ENCODE peak calls at places on chromosomes 5 and 9, in six cellular contexts. J, M, B, W, L and Z are unnamed samples. For H3K79me1, the result is how much of the 10 kb centered on the place peaks cover.

GRCh38 chr5:94157704-94158608 is 416.6 kb upstream of the POU5F2 start:
- DNase-seq in J (no peak), W (no peak), B (peak), M (no peak), L (no peak), Z (peak)

GRCh38 chr9:95641591-95641990 is 124.8 kb upstream of the PTCH1 start:
- DNase-seq in B (no peak), M (no peak), L (no peak), J (no peak), W (no peak), Z (no peak)

GRCh38 chr5:141234109-141234508 is 11.0 kb downstream of the PCDHB14 start:
- DNase-seq in B (peak), L (no peak), J (no peak), W (peak), M (no peak), Z (no peak)

GRCh38 chr5:115749016-115749415 is 67.4 kb downstream of the CDO1 start:
- DNase-seq in L (no peak), B (no peak), M (no peak), J (peak), W (no peak), Z (no peak)

GRCh38 chr5:112787261-112787660 is 49.6 kb downstream of the APC start:
- DNase-seq in B (peak), W (no peak), L (no peak), M (no peak), J (peak), Z (peak)

GRCh38 chr5:137216976-137217598 is 282.0 kb downstream of the SPOCK1 start:
- DNase-seq in J (no peak), M (no peak), B (no peak), L (no peak), W (no peak), Z (no peak)

GRCh38 chr5:1494780-1495524 is 28.8 kb downstream of the LPCAT1 start:
- DNase-seq in W (no peak), B (no peak), J (peak), L (no peak), M (no peak), Z (no peak)

GRCh38 chr9:82148849-82149544 is 160.4 kb downstream of the SPATA31D1 start:
- DNase-seq in L (no peak), J (no peak), M (no peak), B (peak), W (no peak), Z (peak)

GRCh38 chr9:129608561-129609481 is 12.1 kb downstream of the C9orf50 start:
- DNase-seq in B (no peak), J (peak), W (no peak), L (no peak), M (no peak), Z (no peak)
- H3K79me1 ChIP-seq in B (under half), J (under half), W (under half), L (under half), M (under half), Z (under half)

GRCh38 chr5:168527756-168528295 is 1.3 kb upstream of the FBLL1 start:
- DNase-seq in B (no peak), M (no peak), L (no peak), W (no peak), J (no peak), Z (no peak)

GRCh38 chr5:168531191-168531590 is 2.1 kb downstream of the FBLL1 start:
- DNase-seq in W (no peak), B (no peak), M (no peak), J (peak), L (no peak), Z (no peak)

GRCh38 chr5:168529361-168530234 is 493 bp downstream of the FBLL1 start:
- DNase-seq in B (no peak), L (no peak), M (peak), J (peak), W (peak), Z (peak)

GRCh38 chr5:168530751-168531150 is 1.6 kb downstream of the FBLL1 start:
- DNase-seq in B (peak), J (no peak), L (no peak), M (no peak), W (no peak), Z (no peak)

DNA sequence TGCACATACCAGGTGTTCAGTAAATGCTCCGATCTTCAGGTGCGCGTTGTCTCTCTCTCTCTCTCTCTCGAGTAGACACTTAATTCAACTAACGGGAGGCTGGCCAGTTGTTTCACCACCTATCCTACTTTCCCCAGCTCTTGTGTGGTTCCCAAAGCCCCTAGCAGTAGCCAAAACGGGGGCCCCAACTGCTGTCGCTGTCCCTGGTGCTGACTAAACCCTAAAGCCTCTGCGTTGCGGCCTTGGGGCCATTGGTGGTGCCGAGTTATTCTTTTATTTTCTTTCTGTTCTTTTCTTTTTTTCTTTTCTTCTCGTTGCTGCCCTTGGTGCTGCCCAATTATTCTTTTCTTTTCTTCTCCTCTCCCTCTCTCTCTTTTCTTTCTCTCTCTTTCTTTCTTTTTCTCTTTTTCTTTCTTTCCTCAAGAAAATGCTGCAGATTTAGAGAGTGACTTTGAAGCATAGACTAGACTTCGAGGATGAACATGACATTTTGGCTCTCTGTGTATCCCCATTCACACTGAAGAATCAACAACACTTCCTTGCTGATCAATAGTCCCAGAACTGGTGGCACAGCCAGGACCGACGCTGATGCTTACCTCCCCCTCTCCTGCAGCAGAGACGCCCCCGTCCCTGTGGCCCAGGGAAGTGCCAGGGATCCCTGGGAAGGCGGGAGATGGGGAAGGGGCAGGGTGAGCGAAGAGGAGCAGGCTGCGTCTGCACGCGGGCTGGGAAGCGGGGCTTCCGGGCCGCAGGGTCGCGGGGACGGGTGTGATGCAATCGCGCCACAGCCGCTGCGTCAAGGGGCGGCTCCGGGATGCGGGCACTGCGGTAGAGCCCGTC is at the start of gene FBLL1:
- DNase-seq in W (peak), M (peak), J (peak), L (no peak), B (peak), Z (peak)
- H3K4me3 ChIP-seq in W (no peak), M (peak), J (peak), L (peak), B (peak), Z (peak)

GRCh38 chr5:10839118-10839517 is 78.1 kb upstream of the DAP start:
- DNase-seq in J (no peak), M (no peak), L (no peak), W (no peak), B (no peak), Z (no peak)

GRCh38 chr5:10838038-10838437 is 77.0 kb upstream of the DAP start:
- DNase-seq in M (no peak), J (no peak), W (no peak), B (peak), L (no peak), Z (no peak)

GRCh38 chr5:10842823-10843222 is 81.8 kb upstream of the DAP start:
- DNase-seq in M (no peak), J (no peak), W (no peak), L (no peak), B (no peak), Z (no peak)

GRCh38 chr5:10836991-10837390 is 76.0 kb upstream of the DAP start:
- DNase-seq in W (no peak), J (peak), L (no peak), B (peak), M (no peak), Z (peak)

DNA sequence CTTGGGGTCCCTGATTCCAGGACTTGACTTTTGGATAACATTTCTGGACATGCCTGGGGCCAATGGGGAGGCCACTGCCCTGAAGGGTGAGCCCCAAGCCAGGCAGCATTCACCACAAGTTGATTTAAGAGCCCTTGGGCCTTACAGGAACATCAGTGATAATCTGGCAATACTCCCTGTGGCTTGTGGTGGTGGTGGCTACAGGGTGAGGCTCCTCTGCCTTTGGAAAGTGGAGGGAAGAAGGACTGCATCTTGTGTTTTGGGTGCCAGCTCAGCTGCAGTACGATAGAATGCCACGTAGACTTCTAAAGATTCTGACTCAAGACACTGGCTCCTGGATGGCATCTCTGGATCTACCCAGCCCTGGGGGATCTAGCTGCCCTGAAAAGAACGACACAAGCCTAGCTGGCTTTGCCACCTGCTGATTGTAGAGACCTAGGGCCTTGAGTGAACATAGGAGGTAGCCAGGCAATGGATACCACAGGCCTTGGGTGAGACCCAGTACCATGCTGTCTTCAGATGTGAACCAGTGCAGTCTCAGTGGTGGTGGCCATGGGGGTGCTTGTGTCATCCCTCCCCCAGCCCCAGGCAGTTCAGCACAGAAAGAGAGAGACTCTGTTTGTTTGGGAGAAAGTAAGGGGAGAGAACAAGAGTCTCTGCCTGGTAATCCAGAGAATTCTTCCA is 79.0 kb upstream of the DAP start:
- DNase-seq in W (no peak), J (no peak), M (no peak), L (no peak), B (no peak), Z (no peak)
- H3K79me1 ChIP-seq in W (under half), J (under half), M (under half), L (under half), B (under half), Z (under half)

DNA sequence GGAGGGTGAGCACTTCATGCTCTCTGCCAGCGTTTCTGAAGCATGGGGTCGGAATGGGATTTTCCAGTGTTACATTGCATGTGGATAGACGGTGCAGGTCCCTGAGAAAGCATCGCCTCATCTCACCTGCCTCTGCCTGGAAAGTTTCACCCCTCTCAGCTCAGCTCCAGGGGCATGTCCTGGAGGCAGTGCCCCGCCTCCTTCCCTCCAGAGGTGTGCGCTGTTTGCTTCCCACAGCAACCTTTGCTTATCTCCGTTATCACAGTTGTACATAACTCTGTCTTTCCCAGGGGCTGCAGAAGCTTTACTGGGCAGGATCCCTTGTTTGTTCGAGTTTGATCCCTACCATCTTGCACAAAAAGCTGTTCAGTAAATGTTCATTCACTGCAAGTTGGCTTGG is 10.7 kb upstream of the CREBRF start:
- DNase-seq in W (peak), J (peak), M (no peak), B (no peak), L (no peak), Z (no peak)
- H3K4me3 ChIP-seq in W (no peak), J (no peak), M (no peak), B (no peak), L (no peak), Z (no peak)

DNA sequence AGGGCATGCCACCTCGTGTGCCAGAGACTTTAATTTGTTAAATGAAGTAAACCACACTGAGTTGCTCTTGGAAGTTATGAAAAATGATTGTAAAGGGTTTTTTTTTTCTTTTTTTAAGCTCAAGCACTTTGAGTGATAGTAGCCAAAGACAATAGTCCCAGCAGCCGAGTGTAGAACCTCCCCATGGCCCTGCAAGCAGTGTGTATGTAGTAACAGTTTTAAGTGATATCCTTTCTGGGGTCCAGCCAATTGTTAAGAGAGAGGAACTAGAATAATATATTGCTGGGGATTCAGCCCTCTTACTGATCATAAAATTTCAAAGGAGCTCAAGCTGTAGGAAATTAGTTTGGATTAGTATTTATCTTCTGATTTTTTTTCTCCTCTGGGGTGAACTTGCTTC is 43.1 kb downstream of the NPR3 start:
- DNase-seq in B (no peak), M (no peak), L (no peak), W (no peak), J (no peak), Z (no peak)
- H3K79me1 ChIP-seq in B (under half), M (under half), L (under half), W (under half), J (under half), Z (under half)